ENCODE peak calls at places on chromosomes 7 and 10, in seven cellular contexts. G is hepatocyte; E is thoracic aorta; V is Caco-2; O is spleen; F is cardiac muscle cell; D is CD8-positive, alpha-beta T cell. Y is an unnamed sample. For H3K4me1, the result is how much of the 10 kb centered on the place peaks cover.

GRCh38 chr10:48667960-48668541 is 16.6 kb upstream of the WDFY4 start:
- DNase-seq in G (no peak), E (no peak), V (no peak), O (peak), F (no peak), D (no peak), Y (no peak)

GRCh38 chr7:133026210-133026859 is 55.6 kb downstream of the CHCHD3 start:
- DNase-seq in G (no peak), E (no peak), V (no peak), O (no peak), F (no peak), D (no peak), Y (no peak)

GRCh38 chr7:36661135-36661840 is 63.0 kb downstream of the AOAH start:
- DNase-seq in G (peak), E (no peak), V (no peak), O (no peak), F (peak), D (no peak), Y (peak)

GRCh38 chr7:147196476-147196875 is 1079.9 kb downstream of the CNTNAP2 start:
- DNase-seq in G (no peak), E (no peak), V (no peak), O (no peak), F (no peak), D (no peak), Y (no peak)

GRCh38 chr7:89761173-89761572 is 393.1 kb upstream of the STEAP1 start:
- DNase-seq in G (no peak), E (no peak), V (no peak), O (peak), F (no peak), D (no peak), Y (no peak)

GRCh38 chr7:38681882-38682281 is 50.7 kb upstream of the AMPH start:
- DNase-seq in G (no peak), E (no peak), V (no peak), O (no peak), F (peak), D (no peak), Y (no peak)

GRCh38 chr7:20959281-20959680 is 172.6 kb upstream of the SP8 start:
- DNase-seq in G (no peak), E (no peak), V (peak), O (no peak), F (no peak), D (no peak), Y (no peak)

GRCh38 chr7:55048221-55048859 is 29.5 kb downstream of the EGFR start:
- DNase-seq in G (peak), E (no peak), V (no peak), O (no peak), F (no peak), D (no peak), Y (peak)

GRCh38 chr10:70241081-70241480 is 7.9 kb upstream of the PPA1 start:
- DNase-seq in G (no peak), E (no peak), V (no peak), O (no peak), F (no peak), D (no peak), Y (no peak)

GRCh38 chr7:73725703-73726466 is 6.4 kb upstream of the STX1A start:
- DNase-seq in G (peak), E (peak), V (peak), O (peak), F (peak), D (peak), Y (peak)

GRCh38 chr10:130844264-130844761 is 467.2 kb downstream of the TCERG1L start:
- DNase-seq in G (no peak), E (no peak), V (no peak), O (no peak), F (no peak), D (no peak), Y (no peak)

GRCh38 chr10:63430091-63430998 is 35.4 kb downstream of the JMJD1C start:
- DNase-seq in G (peak), E (no peak), V (peak), O (no peak), F (peak), D (no peak), Y (peak)
- H3K4me1 ChIP-seq in G (under half), E (half or more), V (under half), O (under half), F (under half), D (under half), Y (under half)

GRCh38 chr7:122298618-122299017 is 5.9 kb downstream of the FEZF1 start:
- DNase-seq in G (no peak), E (no peak), V (no peak), O (no peak), F (no peak), D (no peak), Y (no peak)

GRCh38 chr7:122299935-122300606 is 4.5 kb downstream of the FEZF1 start:
- DNase-seq in G (no peak), E (no peak), V (no peak), O (no peak), F (no peak), D (no peak), Y (no peak)

GRCh38 chr7:122298131-122298530 is 6.4 kb downstream of the FEZF1 start:
- DNase-seq in G (no peak), E (no peak), V (no peak), O (no peak), F (no peak), D (no peak), Y (no peak)

GRCh38 chr7:122300607-122301079 is 3.9 kb downstream of the FEZF1 start:
- DNase-seq in G (no peak), E (no peak), V (no peak), O (no peak), F (peak), D (no peak), Y (no peak)

GRCh38 chr7:122299624-122299934 is 5.0 kb downstream of the FEZF1 start:
- DNase-seq in G (no peak), E (no peak), V (no peak), O (no peak), F (no peak), D (no peak), Y (no peak)
- H3K4me3 ChIP-seq in G (no peak), E (peak), V (no peak), O (no peak), F (peak), D (no peak), Y (peak)

DNA sequence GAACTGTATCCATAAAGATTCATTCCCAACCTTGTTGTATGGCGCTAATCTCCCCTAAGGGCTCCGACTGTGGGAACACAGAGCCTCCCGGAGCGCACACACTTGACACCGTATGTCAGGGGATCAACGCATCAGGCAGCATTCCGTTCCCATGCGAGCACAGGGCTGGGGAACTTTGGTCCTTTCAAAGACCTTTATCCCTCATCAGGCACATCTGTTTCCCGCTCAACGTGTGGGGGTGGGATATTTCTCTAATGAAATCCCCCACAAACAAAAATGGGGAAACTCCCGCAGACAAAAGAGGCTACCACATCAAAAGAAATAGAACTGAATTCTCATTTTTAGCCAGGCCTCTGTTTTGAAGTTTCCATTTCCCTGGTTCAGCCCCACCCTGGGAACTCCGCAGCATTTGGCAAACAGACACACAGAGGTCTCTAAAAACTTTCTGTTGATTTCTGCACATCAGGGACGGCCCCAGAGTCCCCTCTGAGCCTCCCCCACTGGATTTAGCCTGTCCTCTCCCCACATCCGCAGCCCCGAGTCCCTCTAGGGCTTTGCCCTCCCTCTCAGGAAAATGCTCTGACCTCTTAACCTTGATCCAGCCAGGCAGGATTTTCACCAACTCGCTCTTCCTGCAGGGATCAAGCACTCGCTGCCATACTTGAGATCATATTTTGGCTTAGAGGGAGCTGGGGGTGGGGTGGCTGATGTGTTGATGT is 6.5 kb downstream of the CPA5 start:
- DNase-seq in G (no peak), E (no peak), V (no peak), O (peak), F (no peak), D (no peak), Y (no peak)
- H3K4me1 ChIP-seq in G (under half), E (under half), V (under half), O (under half), F (under half), D (under half), Y (under half)

DNA sequence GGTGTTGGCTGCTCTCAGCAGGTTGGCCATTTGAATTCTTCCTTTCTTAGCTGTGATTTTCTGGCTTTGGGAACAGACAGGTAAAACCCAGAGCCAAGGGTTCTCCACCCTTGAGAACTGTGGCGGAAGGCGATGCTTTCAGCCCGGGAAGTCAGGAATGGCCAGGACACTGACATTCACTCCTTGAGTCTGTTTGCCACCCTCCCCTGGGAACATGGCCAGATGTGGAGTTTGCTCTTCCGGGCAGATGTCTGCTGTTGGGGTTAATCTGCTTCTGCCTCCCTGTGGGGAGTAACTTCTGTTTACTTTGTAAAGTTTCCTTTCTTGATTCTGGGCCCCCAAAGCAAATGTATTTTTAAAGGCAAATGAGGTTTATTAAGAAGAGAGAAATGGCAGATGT is 17.7 kb downstream of the GATA3 start:
- DNase-seq in G (no peak), E (no peak), V (no peak), O (no peak), F (no peak), D (no peak), Y (no peak)
- H3K4me3 ChIP-seq in G (no peak), E (no peak), V (no peak), O (no peak), F (no peak), D (no peak), Y (no peak)

DNA sequence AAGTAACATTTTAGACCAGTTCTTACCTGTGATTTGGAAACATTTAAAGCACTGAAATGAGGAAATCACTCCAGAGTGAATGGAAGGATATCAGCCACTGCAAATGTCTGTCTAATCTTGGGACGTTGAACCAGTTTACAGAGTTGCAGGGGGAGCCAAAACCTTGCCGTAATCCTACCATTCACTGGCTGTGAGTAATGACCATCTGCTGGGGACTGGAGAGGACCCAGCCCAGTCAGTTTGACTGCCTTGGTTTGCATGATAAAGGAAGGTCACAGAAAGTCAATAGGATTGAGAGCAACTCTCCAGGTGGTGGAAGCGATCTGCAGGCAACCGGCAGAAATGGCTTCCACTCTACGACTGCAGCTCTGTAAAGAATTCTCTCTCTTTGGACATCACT is 167.2 kb downstream of the AKR1D1 start:
- DNase-seq in G (peak), E (no peak), V (no peak), O (no peak), F (peak), D (no peak), Y (no peak)
- H3K4me1 ChIP-seq in G (under half), E (under half), V (under half), O (under half), F (under half), D (under half), Y (under half)

DNA sequence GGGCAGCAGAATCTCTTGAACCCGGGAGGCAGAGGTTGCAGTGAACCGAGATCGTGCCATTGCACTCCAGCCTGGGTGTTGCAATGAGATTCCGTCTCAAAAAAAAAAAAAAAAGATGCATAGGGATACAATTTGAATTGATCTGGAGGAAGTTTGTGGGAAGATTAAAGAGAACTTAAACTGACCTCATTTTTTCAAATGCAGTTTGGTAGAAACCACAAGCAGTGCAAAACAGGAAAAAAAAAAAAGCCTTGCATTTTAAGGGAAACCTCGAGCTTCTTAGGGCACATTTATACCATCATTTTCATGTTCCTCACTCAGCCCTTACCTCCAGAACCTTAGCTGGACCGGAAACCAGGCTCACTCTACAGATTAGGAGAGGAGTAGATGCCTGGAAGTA is 2.8 kb downstream of the KCTD7 start:
- DNase-seq in G (no peak), E (no peak), V (no peak), O (no peak), F (peak), D (no peak), Y (no peak)
- H3K4me3 ChIP-seq in G (no peak), E (no peak), V (no peak), O (no peak), F (no peak), D (peak), Y (no peak)

GRCh38 chr7:69656890-69657289 is 58.6 kb downstream of the AUTS2 start:
- DNase-seq in G (no peak), E (no peak), V (no peak), O (no peak), F (peak), D (no peak), Y (no peak)

GRCh38 chr7:69659964-69660363 is 61.7 kb downstream of the AUTS2 start:
- DNase-seq in G (no peak), E (no peak), V (no peak), O (no peak), F (peak), D (no peak), Y (no peak)

GRCh38 chr7:69654849-69655707 is 56.8 kb downstream of the AUTS2 start:
- DNase-seq in G (no peak), E (no peak), V (no peak), O (no peak), F (no peak), D (no peak), Y (no peak)

GRCh38 chr7:69656077-69656476 is 57.8 kb downstream of the AUTS2 start:
- DNase-seq in G (no peak), E (no peak), V (no peak), O (no peak), F (no peak), D (no peak), Y (no peak)

GRCh38 chr7:69657331-69657730 is 59.1 kb downstream of the AUTS2 start:
- DNase-seq in G (no peak), E (no peak), V (no peak), O (no peak), F (no peak), D (no peak), Y (no peak)
- H3K4me1 ChIP-seq in G (under half), E (under half), V (under half), O (under half), F (under half), D (under half), Y (under half)